ENCODE peak calls at places on chromosomes 16 and 17, in five cellular contexts. O, B, D, F and G are unnamed samples.

GRCh38 chr16:3363793-3364192 is 8.1 kb downstream of the OR2C1 start:
- DNase-seq in O (no peak), B (no peak), D (no peak), F (peak; percentile 5), G (no peak)

GRCh38 chr17:39252788-39253460 is 27.2 kb upstream of the STAC2 start:
- DNase-seq in D (no peak), O (no peak), B (no peak), F (peak; percentile 64), G (no peak)

GRCh38 chr17:30858556-30859250 is 26.9 kb downstream of the ATAD5 start:
- DNase-seq in D (no peak), B (peak; percentile 2), O (no peak), F (no peak), G (peak; percentile 23)

GRCh38 chr17:73820686-73821448 is 176.6 kb upstream of the SDK2 start:
- DNase-seq in D (no peak), F (peak; percentile 88), O (no peak), B (peak; percentile 22), G (peak; percentile 24)

GRCh38 chr17:1241904-1242303 is 28.3 kb upstream of the BHLHA9 start:
- DNase-seq in F (no peak), B (peak; percentile 33), D (no peak), O (no peak), G (no peak)

GRCh38 chr17:39351508-39351907 is 49.9 kb downstream of the FBXL20 start:
- DNase-seq in B (no peak), O (no peak), D (no peak), F (no peak), G (no peak)

GRCh38 chr17:31524926-31525800 is 133.7 kb downstream of the RAB11FIP4 start:
- DNase-seq in D (peak; percentile 81), F (peak; percentile 98), B (peak; percentile 97), O (peak; percentile 82), G (peak; percentile 81)

GRCh38 chr17:17806035-17806434 is 30.8 kb downstream of the SREBF1 start:
- DNase-seq in B (no peak), O (no peak), D (no peak), F (no peak), G (no peak)

GRCh38 chr17:42227849-42228696 is 33.8 kb upstream of the GHDC start:
- DNase-seq in D (no peak), B (peak; percentile 52), F (no peak), O (no peak), G (no peak)

GRCh38 chr16:81608515-81609209 is 164.1 kb downstream of the CMIP start:
- DNase-seq in F (no peak), B (peak; percentile 78), D (peak; percentile 65), O (no peak), G (no peak)

GRCh38 chr17:6995500-6996255 is at the start of gene ALOX12:
- DNase-seq in F (peak; percentile 84), O (no peak), D (no peak), B (peak; percentile 32), G (no peak)

GRCh38 chr17:80803451-80804428 is 187.9 kb upstream of the CHMP6 start:
- DNase-seq in O (no peak), D (no peak), F (no peak), B (no peak), G (no peak)

GRCh38 chr17:8701221-8701620 is 43.4 kb downstream of the CCDC42 start:
- DNase-seq in D (no peak), O (no peak), B (no peak), F (no peak), G (no peak)

GRCh38 chr17:41008811-41009210 is at the start of gene KRTAP3-1:
- DNase-seq in O (no peak), B (no peak), D (no peak), F (no peak), G (no peak)

GRCh38 chr16:50396770-50397525 is 28.2 kb upstream of the BRD7 start:
- DNase-seq in B (no peak), O (no peak), D (peak; percentile 99), F (no peak), G (peak; percentile 70)

GRCh38 chr17:17537311-17538099 is 41.3 kb upstream of the RASD1 start:
- DNase-seq in B (peak; percentile 14), O (no peak), F (no peak), D (no peak), G (peak; percentile 28)

GRCh38 chr16:81936209-81936608 is 75.1 kb downstream of the SDR42E1 start:
- DNase-seq in D (no peak), O (no peak), F (no peak), B (no peak), G (no peak)

GRCh38 chr16:9241177-9241576 is 149.7 kb downstream of the HAPSTR1 start:
- DNase-seq in B (no peak), F (no peak), D (no peak), O (no peak), G (no peak)

GRCh38 chr17:57135026-57135747 is 50.1 kb downstream of the AKAP1 start:
- DNase-seq in D (no peak), O (no peak), B (no peak), F (no peak), G (no peak)

GRCh38 chr16:49495596-49496355 is 122.2 kb downstream of the C16orf78 start:
- DNase-seq in B (no peak), D (no peak), F (no peak), O (no peak), G (no peak)

DNA sequence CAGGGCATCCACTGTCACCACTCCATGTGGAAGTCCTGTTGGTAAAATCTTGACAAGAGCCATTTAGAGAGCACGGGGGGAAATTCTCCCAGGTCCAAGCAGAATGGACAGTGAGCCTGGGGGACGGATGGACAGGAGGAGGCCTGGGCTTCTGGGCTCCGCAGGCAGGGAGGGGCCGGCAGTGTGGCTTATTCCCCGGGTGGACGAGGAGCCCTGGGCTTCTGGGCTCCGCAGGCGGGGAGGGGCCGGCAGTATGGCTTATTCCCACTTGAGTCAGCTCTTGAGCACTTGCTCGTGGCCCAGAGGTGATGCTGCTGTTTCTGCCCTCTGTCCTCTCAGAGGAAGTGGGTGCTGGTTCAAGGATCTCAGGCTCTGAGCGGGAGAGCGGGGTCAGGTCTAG is 22.2 kb upstream of the RPL13 start:
- DNase-seq in D (no peak), O (no peak), B (no peak), F (no peak), G (no peak)
- H3K36me3 ChIP-seq in D (peaks cover 24% of the 10 kb centered on the region), O (peaks cover 59% of the 10 kb centered on the region), B (peaks cover 20% of the 10 kb centered on the region), F (peaks cover 22% of the 10 kb centered on the region), G (peaks cover 7% of the 10 kb centered on the region)

GRCh38 chr17:46092996-46093395 is 93.9 kb downstream of the STH start:
- DNase-seq in B (no peak), O (no peak), F (no peak), D (no peak), G (no peak)
- H3K36me3 ChIP-seq in B (peaks cover 10% of the 10 kb centered on the region), O (peaks cover 33% of the 10 kb centered on the region), F (no peaks in the 10 kb centered on the region), D (peaks cover 3% of the 10 kb centered on the region), G (peaks cover 17% of the 10 kb centered on the region)

DNA sequence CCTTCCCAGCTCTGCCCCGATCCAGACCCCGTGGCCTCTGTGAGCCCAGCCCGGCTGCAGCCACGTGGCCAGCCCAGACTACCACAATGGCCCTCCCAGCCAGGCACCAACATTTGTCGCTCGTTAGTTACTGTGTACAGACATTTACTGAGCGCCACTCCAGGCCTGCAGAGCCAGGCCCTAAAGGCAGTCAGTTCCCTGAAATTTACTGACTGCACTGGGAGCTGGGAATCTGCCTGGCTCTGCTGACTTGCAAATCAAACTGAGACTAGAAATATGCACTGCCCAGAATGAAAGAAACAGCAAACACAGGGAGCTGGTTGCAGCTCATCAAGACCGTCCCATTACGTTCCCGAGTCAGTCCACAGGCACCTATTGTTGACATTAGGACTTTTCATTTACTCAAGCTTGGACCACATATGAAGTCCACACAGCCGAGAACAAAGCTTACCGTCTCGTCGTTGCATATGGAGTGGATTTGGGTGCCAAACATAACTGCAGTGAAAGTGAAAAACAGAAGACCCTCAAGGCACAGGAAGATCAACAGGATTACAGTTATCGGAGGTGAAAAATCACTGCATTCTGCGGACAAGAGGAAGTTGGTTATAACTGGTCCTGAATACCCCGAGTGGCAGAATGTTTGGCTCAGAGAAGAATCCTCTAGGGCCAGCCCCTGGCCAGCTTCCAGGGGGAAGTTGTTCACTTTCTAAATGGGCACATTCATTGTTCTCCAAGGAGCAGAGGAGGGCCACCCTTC is 34.5 kb downstream of the ZDHHC7 start:
- DNase-seq in F (no peak), D (no peak), O (peak; percentile 44), B (no peak), G (no peak)
- H3K36me3 ChIP-seq in F (peaks cover 13% of the 10 kb centered on the region), D (peaks cover 23% of the 10 kb centered on the region), O (peaks cover 81% of the 10 kb centered on the region), B (peaks cover 43% of the 10 kb centered on the region), G (peaks cover 7% of the 10 kb centered on the region)

DNA sequence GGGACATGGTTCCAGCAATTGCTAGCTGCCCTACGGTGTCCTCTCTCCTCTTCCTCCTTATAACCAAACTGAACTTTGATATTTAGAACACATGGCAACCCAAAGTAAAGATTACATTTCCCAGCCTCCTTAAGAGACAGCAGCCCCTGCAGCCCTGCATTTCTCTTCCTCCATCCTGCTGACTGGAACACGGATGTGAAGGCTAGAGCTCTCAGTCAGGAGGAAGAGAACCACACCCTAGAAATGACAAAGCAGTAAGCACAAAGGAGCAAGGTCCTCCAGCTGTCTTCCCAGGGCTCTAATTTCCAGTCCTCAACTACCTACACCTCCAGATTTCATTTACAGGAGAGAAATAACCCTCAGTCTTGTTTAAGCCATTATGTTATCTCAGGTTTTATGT is 10.9 kb downstream of the DYNC1LI2 start:
- DNase-seq in D (peak; percentile 30), O (no peak), F (no peak), B (no peak), G (no peak)
- H3K36me3 ChIP-seq in D (peaks cover 12% of the 10 kb centered on the region), O (peaks cover 82% of the 10 kb centered on the region), F (peaks cover 54% of the 10 kb centered on the region), B (peaks cover 55% of the 10 kb centered on the region), G (peaks cover 49% of the 10 kb centered on the region)

DNA sequence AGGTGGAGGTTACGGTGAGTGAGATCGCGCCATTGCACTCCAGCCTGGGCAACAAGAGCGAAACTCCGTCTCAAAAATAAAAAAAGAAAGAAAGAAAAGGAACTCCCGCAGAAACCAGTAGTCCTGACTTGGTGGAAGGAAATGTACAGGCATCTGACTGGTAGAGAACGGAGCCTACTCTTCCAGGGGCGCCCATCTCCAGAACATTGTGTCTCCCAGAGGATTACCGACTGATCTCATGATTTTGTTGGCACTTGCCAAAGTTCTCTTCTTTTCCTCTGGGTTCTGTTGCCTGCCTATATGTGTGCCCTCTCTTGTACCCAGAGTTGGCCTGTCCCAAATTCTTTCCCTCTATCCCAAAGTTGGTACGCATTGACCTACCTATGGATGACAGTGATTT is 24.2 kb downstream of the DDX19A start:
- DNase-seq in B (no peak), D (no peak), F (no peak), O (no peak), G (no peak)
- H3K36me3 ChIP-seq in B (peaks cover 28% of the 10 kb centered on the region), D (peaks cover 18% of the 10 kb centered on the region), F (peaks cover 27% of the 10 kb centered on the region), O (peaks cover 95% of the 10 kb centered on the region), G (peaks cover 21% of the 10 kb centered on the region)